ENCODE peak calls at places on chromosomes 11 and 22, in four cellular contexts. N is OCI-M1, G is ELR, S is NCI-H1417. P is an unnamed sample.

GRCh38 chr11:130737866-130738431 is 178.3 kb downstream of the SNX19 start:
- DNase-seq in N (no peak), G (peak; percentile 28), S (peak; percentile 40), P (no peak)

GRCh38 chr22:41910599-41911291 is 4.1 kb downstream of the SHISA8 start:
- DNase-seq in N (no peak), G (peak; percentile 42), S (no peak), P (no peak)

GRCh38 chr11:65814131-65814959 is 19.4 kb upstream of the SNX32 start:
- DNase-seq in S (no peak), N (no peak), G (peak; percentile 39), P (no peak)

GRCh38 chr22:47795477-47796127 is 1033.2 kb downstream of the TBC1D22A start:
- DNase-seq in G (no peak), S (no peak), N (no peak), P (no peak)

GRCh38 chr11:90722552-90723190 is 499.8 kb upstream of the CHORDC1 start:
- DNase-seq in N (peak; percentile 88), S (no peak), G (no peak), P (peak; percentile 64)

GRCh38 chr11:134071766-134072403 is 3.0 kb downstream of the JAM3 start:
- DNase-seq in S (peak; percentile 91), G (no peak), N (no peak), P (no peak)

GRCh38 chr11:67998150-67999045 is 5.5 kb downstream of the UNC93B1 start:
- DNase-seq in G (no peak), S (no peak), N (no peak), P (peak; percentile 37)

GRCh38 chr11:9765320-9766101 is 101.6 kb downstream of the SWAP70 start:
- DNase-seq in G (peak; percentile 43), N (no peak), S (peak; percentile 24), P (no peak)

GRCh38 chr22:31561238-31561887 is 65.0 kb downstream of the SFI1 start:
- DNase-seq in N (peak; percentile 84), G (peak; percentile 82), S (peak; percentile 78), P (peak; percentile 56)

GRCh38 chr11:45405916-45406670 is 120.0 kb upstream of the SYT13 start:
- DNase-seq in S (peak; percentile 23), N (peak; percentile 8), G (peak; percentile 42), P (no peak)

GRCh38 chr22:28171135-28171534 is 252.1 kb upstream of the PITPNB start:
- DNase-seq in N (no peak), S (no peak), G (no peak), P (no peak)

GRCh38 chr11:117273550-117274289 is 17.4 kb upstream of the BACE1-AS start:
- DNase-seq in S (no peak), G (peak; percentile 96), N (no peak), P (no peak)

GRCh38 chr22:40040927-40041326 is 46.2 kb downstream of the FAM83F start:
- DNase-seq in S (peak; percentile 10), N (peak; percentile 81), G (peak; percentile 16), P (peak; percentile 88)

GRCh38 chr11:72141066-72141465 is 5.5 kb downstream of the FOLR3 start:
- DNase-seq in G (peak; percentile 98), S (no peak), N (peak; percentile 67), P (peak; percentile 12)

GRCh38 chr11:70212227-70212811 is 9.2 kb downstream of the FADD start:
- DNase-seq in N (no peak), S (no peak), G (no peak), P (no peak)

GRCh38 chr11:9001736-9002135 is 2.1 kb downstream of the NRIP3 start:
- DNase-seq in N (peak; percentile 84), G (peak; percentile 97), S (no peak), P (peak; percentile 65)

GRCh38 chr11:9606799-9607510 is 33.5 kb downstream of the WEE1 start:
- DNase-seq in G (no peak), S (no peak), N (no peak), P (no peak)

GRCh38 chr11:122788781-122789535 is 49.3 kb upstream of the CRTAM start:
- DNase-seq in S (no peak), G (no peak), N (no peak), P (no peak)

GRCh38 chr11:117826832-117827231 is 2.3 kb upstream of the FXYD2 start:
- DNase-seq in S (no peak), N (no peak), G (no peak), P (no peak)

GRCh38 chr11:1834791-1835670 is at the start of gene SYT8:
- DNase-seq in N (no peak), G (no peak), S (no peak), P (no peak)

GRCh38 chr11:86999859-87000753 is 37.6 kb upstream of the TMEM135 start:
- DNase-seq in S (no peak), G (no peak), N (peak; percentile 99), P (no peak)

GRCh38 chr11:56188602-56189001 is 12.2 kb downstream of the OR5J2 start:
- DNase-seq in G (no peak), S (no peak), N (no peak), P (no peak)

GRCh38 chr11:111045408-111045806 is 200.1 kb upstream of the POU2AF2 start:
- DNase-seq in G (no peak), S (no peak), N (no peak), P (no peak)

GRCh38 chr11:64384039-64384737 is 25.2 kb downstream of the RPS6KA4 start:
- DNase-seq in S (no peak), G (no peak), N (no peak), P (no peak)

GRCh38 chr22:30212363-30212995 is 34.1 kb downstream of the LIF start:
- DNase-seq in G (peak; percentile 95), S (peak; percentile 2), N (peak; percentile 65), P (no peak)

GRCh38 chr11:70398834-70399680 is 728 bp downstream of the CTTN start:
- DNase-seq in S (no peak), G (no peak), N (no peak), P (no peak)

GRCh38 chr11:64516226-64516625 is 74.8 kb upstream of the SLC22A12 start:
- DNase-seq in G (peak; percentile 9), N (peak; percentile 38), S (peak; percentile 37), P (peak; percentile 42)

GRCh38 chr11:118415739-118416068 is 14.3 kb downstream of the ATP5MG start:
- DNase-seq in N (peak; percentile 98), S (peak; percentile 48), G (peak; percentile 96), P (peak; percentile 71)

GRCh38 chr11:70597006-70597555 is 198.8 kb downstream of the CTTN start:
- DNase-seq in N (no peak), G (no peak), S (no peak), P (no peak)

GRCh38 chr11:116618461-116618860 is 154.3 kb downstream of the BUD13 start:
- DNase-seq in G (no peak), S (no peak), N (no peak), P (no peak)

GRCh38 chr11:119885067-119885466 is 156.1 kb upstream of the NECTIN1 start:
- DNase-seq in N (no peak), S (peak; percentile 59), G (no peak), P (no peak)

GRCh38 chr11:125971618-125972017 is 25.8 kb downstream of the VSIG10L2 start:
- DNase-seq in G (no peak), S (no peak), N (no peak), P (no peak)

GRCh38 chr22:23403720-23404688 is 176.1 kb downstream of the IGLL1 start:
- DNase-seq in G (peak; percentile 19), S (no peak), N (no peak), P (no peak)

GRCh38 chr22:40368016-40368415 is 2.4 kb upstream of the SGSM3 start:
- DNase-seq in G (no peak), S (no peak), N (no peak), P (no peak)

P was measured in KBM-7.